ENCODE peak calls at places on chromosomes 12 and 14, in six cellular contexts. V, K, X, T, U and Q are unnamed samples.
A peak's percentile ranks its signal among the peaks of the same experiment; 100 is the strongest.

GRCh38 chr12:131860472-131861260 is 32.5 kb downstream of the MMP17 start:
- DNase-seq in X (peak; percentile 79), V (peak; percentile 95), U (peak; percentile 80), K (peak; percentile 21), T (no peak), Q (peak; percentile 83)

GRCh38 chr12:98419795-98420402 is 95.5 kb upstream of the TMPO start:
- DNase-seq in K (no peak), T (no peak), V (no peak), U (no peak), X (no peak), Q (no peak)

GRCh38 chr14:104383088-104383805 is 196.3 kb upstream of the C14orf180 start:
- DNase-seq in T (no peak), K (peak; percentile 52), X (no peak), V (no peak), U (no peak), Q (no peak)

GRCh38 chr14:34875031-34875922 is at the start of gene BAZ1A:
- DNase-seq in V (peak; percentile 93), T (no peak), U (peak; percentile 92), X (peak; percentile 97), K (peak; percentile 61), Q (peak; percentile 85)

GRCh38 chr14:30005114-30005698 is 77.6 kb upstream of the PRKD1 start:
- DNase-seq in K (peak; percentile 29), T (no peak), V (peak; percentile 60), X (peak; percentile 71), U (peak; percentile 79), Q (peak; percentile 15)

GRCh38 chr12:120183211-120183631 is 11.3 kb downstream of the GCN1 start:
- DNase-seq in V (no peak), K (no peak), U (peak; percentile 72), X (peak; percentile 94), T (no peak), Q (peak; percentile 85)

GRCh38 chr14:31172084-31172483 is 35.5 kb downstream of the HECTD1 start:
- DNase-seq in V (peak; percentile 25), U (peak; percentile 28), X (no peak), K (no peak), T (no peak), Q (no peak)

GRCh38 chr12:16329594-16329993 is 17.9 kb upstream of the MGST1 start:
- DNase-seq in U (no peak), T (no peak), K (no peak), V (peak; percentile 68), X (peak; percentile 14), Q (no peak)

GRCh38 chr14:90778468-90779255 is 37.6 kb downstream of the TTC7B start:
- DNase-seq in T (no peak), X (no peak), V (no peak), K (no peak), U (no peak), Q (no peak)

GRCh38 chr14:44895716-44896115 is 66.0 kb downstream of the KLHL28 start:
- DNase-seq in K (no peak), U (peak; percentile 67), V (peak; percentile 22), T (no peak), X (peak; percentile 93), Q (peak; percentile 48)